ENCODE peak calls at places on chromosomes 13 and 19, in nine cellular contexts. R is neural progenitor cell; H is cardiac fibroblast; C is CD8-positive, alpha-beta memory T cell; W is cardiac muscle cell; Z is tibial artery; K is left ventricle myocardium inferior; J is skeletal muscle cell; V is body of pancreas. B is an unnamed sample.

GRCh38 chr19:3440082-3440481 is 40.2 kb downstream of the SMIM24 start:
- DNase-seq in H (peak; percentile 43), R (peak; percentile 50), C (peak; percentile 26), K (peak; percentile 57), Z (peak; percentile 50), W (no peak), J (no peak), V (peak; percentile 57), B (peak; percentile 19)

GRCh38 chr19:33821871-33822270 is 25.2 kb downstream of the KCTD15 start:
- DNase-seq in W (no peak), H (peak; percentile 13), R (no peak), C (no peak), J (no peak), Z (no peak), V (no peak), K (no peak), B (no peak)

GRCh38 chr13:44238011-44238421 is 135.6 kb upstream of the SERP2 start:
- DNase-seq in R (no peak), H (no peak), K (no peak), J (no peak), V (no peak), Z (no peak), C (no peak), W (no peak), B (no peak)

GRCh38 chr19:876780-877314 is 16.1 kb downstream of the MED16 start:
- DNase-seq in C (no peak), Z (no peak), J (no peak), K (no peak), R (no peak), H (no peak), V (no peak), W (no peak), B (no peak)

GRCh38 chr13:36130542-36131214 is 504 bp downstream of the DCLK1 start:
- DNase-seq in W (peak; percentile 38), Z (peak; percentile 45), V (peak; percentile 21), J (no peak), K (peak; percentile 30), C (no peak), H (peak; percentile 20), R (peak; percentile 76), B (no peak)

GRCh38 chr13:109783815-109784589 is 2.4 kb downstream of the IRS2 start:
- DNase-seq in V (no peak), C (no peak), R (no peak), W (no peak), Z (no peak), K (no peak), H (no peak), J (no peak), B (no peak)

GRCh38 chr13:75836441-75836840 is 200.3 kb downstream of the LMO7 start:
- DNase-seq in J (no peak), V (peak; percentile 81), R (no peak), H (no peak), K (no peak), W (no peak), Z (no peak), C (no peak), B (no peak)

GRCh38 chr19:28184997-28185396 is 1028.0 kb downstream of the UQCRFS1 start:
- DNase-seq in W (no peak), C (no peak), J (no peak), Z (no peak), V (no peak), H (peak; percentile 25), R (no peak), K (no peak), B (no peak)

GRCh38 chr13:37187611-37188010 is 82.1 kb upstream of the CSNK1A1L start:
- DNase-seq in R (no peak), C (no peak), V (no peak), Z (no peak), H (peak; percentile 41), J (no peak), K (no peak), W (no peak), B (no peak)

GRCh38 chr19:7682175-7682855 is 1.7 kb downstream of the TRAPPC5 start:
- DNase-seq in Z (no peak), C (no peak), W (no peak), J (no peak), R (no peak), V (no peak), H (no peak), K (no peak), B (no peak)
- H3K4me3 ChIP-seq in Z (peak overlapping the region; percentile 79), C (peak overlapping the region; percentile 83), W (no peak overlapping the region), J (peak overlapping the region; percentile 99), R (peak overlapping the region; percentile 99), V (no peak overlapping the region), H (peak overlapping the region; percentile 100), K (peak overlapping the region; percentile 97), B (peak overlapping the region; percentile 87)

GRCh38 chr19:39479916-39480315 is 722 bp upstream of the TIMM50 start:
- DNase-seq in W (no peak), K (no peak), Z (no peak), C (no peak), J (no peak), R (no peak), H (no peak), V (no peak), B (no peak)
- H3K4me3 ChIP-seq in W (no peak overlapping the region), K (peak overlapping the region; percentile 99), Z (peak overlapping the region; percentile 95), C (peak overlapping the region; percentile 97), J (peak overlapping the region; percentile 100), R (peak overlapping the region; percentile 99), H (no peak overlapping the region), V (no peak overlapping the region), B (peak overlapping the region; percentile 98)

GRCh38 chr19:11539495-11540365 is 1.1 kb downstream of the CNN1 start:
- DNase-seq in J (no peak), W (peak; percentile 91), H (no peak), V (no peak), R (peak; percentile 61), C (no peak), K (peak; percentile 28), Z (peak; percentile 41), B (no peak)

GRCh38 chr19:11535792-11536595 is 2.7 kb upstream of the CNN1 start:
- DNase-seq in Z (peak; percentile 87), W (peak; percentile 98), C (peak; percentile 77), V (peak; percentile 96), K (peak; percentile 92), R (peak; percentile 97), H (peak; percentile 92), J (peak; percentile 43), B (peak; percentile 72)

GRCh38 chr19:11540642-11541041 is 2.0 kb downstream of the CNN1 start:
- DNase-seq in K (no peak), H (no peak), J (no peak), Z (no peak), R (no peak), V (no peak), W (no peak), C (no peak), B (no peak)

GRCh38 chr19:11541238-11541637 is 2.6 kb downstream of the CNN1 start:
- DNase-seq in R (no peak), V (no peak), W (no peak), K (no peak), C (no peak), H (no peak), Z (no peak), J (no peak), B (no peak)

GRCh38 chr19:11538232-11539036 is at the start of gene CNN1:
- DNase-seq in R (peak; percentile 72), C (no peak), H (peak; percentile 60), J (peak; percentile 38), Z (peak; percentile 85), V (no peak), K (peak; percentile 66), W (peak; percentile 91), B (no peak)
- H3K4me3 ChIP-seq in R (peak within 1 kb of the TSS; percentile 51), C (no peak within 1 kb of the TSS), H (no peak within 1 kb of the TSS), J (peak within 1 kb of the TSS; percentile 20), Z (peak within 1 kb of the TSS; percentile 81), V (no peak within 1 kb of the TSS), K (peak within 1 kb of the TSS; percentile 62), W (peak within 1 kb of the TSS; percentile 19), B (no peak within 1 kb of the TSS)

DNA sequence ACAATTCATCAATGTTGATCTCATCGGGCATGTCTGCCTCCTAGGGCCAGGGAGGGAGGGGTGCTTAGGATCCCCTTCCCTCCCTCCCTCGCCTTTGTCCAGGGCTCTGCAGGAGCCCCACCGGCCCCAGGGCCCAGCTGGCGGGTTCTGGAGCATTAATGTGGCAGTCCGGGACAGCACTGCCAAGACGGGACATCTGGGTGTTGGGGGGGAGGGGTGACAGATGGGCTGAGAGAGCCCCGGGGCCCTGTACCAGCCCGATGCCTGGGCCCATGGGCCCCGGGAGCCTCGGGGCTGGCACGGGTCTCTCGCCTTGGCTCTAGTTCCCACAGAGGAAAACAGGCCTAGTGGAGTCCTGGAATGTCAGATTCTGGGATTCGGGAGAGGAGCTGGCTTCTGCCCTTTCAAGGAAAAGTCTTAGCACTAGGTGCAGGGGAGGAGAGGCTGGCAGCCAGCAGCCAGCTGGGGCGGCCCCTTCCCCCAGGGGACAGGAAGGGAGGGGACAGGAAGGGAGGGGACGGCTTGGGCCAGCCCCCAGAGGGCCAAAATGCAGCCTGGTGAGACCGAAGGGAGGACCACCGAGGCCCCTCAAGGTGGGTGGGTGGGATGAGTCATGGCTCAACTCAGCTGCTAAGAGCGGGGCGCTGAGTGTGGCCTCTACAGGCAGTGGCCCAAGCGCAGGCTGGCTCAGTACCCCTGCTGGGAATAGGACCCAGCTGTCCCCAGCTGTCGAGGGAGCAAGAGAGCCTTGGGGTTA is 3.1 kb downstream of the PPP1R14A start:
- DNase-seq in V (no peak), Z (peak; percentile 51), R (peak; percentile 43), H (no peak), J (no peak), K (peak; percentile 53), C (no peak), W (peak; percentile 10), B (no peak)
- H3K4me3 ChIP-seq in V (no peak overlapping the region), Z (peak overlapping the region; percentile 94), R (no peak overlapping the region), H (no peak overlapping the region), J (no peak overlapping the region), K (peak overlapping the region; percentile 82), C (no peak overlapping the region), W (no peak overlapping the region), B (no peak overlapping the region)

GRCh38 chr13:32940601-32941000 is 75.6 kb upstream of the KL start:
- DNase-seq in J (peak; percentile 43), Z (no peak), C (no peak), V (peak; percentile 22), H (peak; percentile 53), W (peak; percentile 14), K (peak; percentile 27), R (no peak), B (no peak)
- H3K4me3 ChIP-seq in J (no peak overlapping the region), Z (no peak overlapping the region), C (no peak overlapping the region), V (no peak overlapping the region), H (no peak overlapping the region), W (no peak overlapping the region), K (no peak overlapping the region), R (no peak overlapping the region), B (no peak overlapping the region)